ENCODE peak calls at places on chromosomes 5 and 9, in six cellular contexts. I is upper lobe of right lung; T is heart right ventricle; R is A549; L is naive thymus-derived CD4-positive, alpha-beta T cell; O is HL-60. Z is an unnamed sample.

GRCh38 chr9:108834959-108835696 is 20.7 kb downstream of the ACTL7B start:
- DNase-seq in I (no peak), T (no peak), R (no peak), L (no peak), O (no peak), Z (no peak)

GRCh38 chr5:134534726-134535110 is 9.2 kb downstream of the JADE2 start:
- DNase-seq in I (no peak), T (no peak), R (no peak), L (no peak), O (no peak), Z (no peak)

GRCh38 chr5:51396797-51397196 is 13.5 kb downstream of the ISL1 start:
- DNase-seq in I (no peak), T (no peak), R (no peak), L (no peak), O (no peak), Z (no peak)

GRCh38 chr9:112443200-112443599 is 43.4 kb upstream of the KIAA1958 start:
- DNase-seq in I (no peak), T (no peak), R (peak; percentile 23), L (no peak), O (peak; percentile 33), Z (no peak)

GRCh38 chr5:95838001-95838520 is 15.5 kb upstream of the GLRX start:
- DNase-seq in I (no peak), T (no peak), R (no peak), L (no peak), O (no peak), Z (peak; percentile 51)

GRCh38 chr5:169290895-169291294 is 10.0 kb downstream of the SLIT3 start:
- DNase-seq in I (no peak), T (no peak), R (peak; percentile 23), L (no peak), O (no peak), Z (no peak)

GRCh38 chr5:127652952-127653611 is 4.2 kb downstream of the CTXN3 start:
- DNase-seq in I (no peak), T (no peak), R (no peak), L (no peak), O (no peak), Z (no peak)

GRCh38 chr5:36878421-36879088 is 2.0 kb downstream of the NIPBL start:
- DNase-seq in I (no peak), T (no peak), R (no peak), L (no peak), O (no peak), Z (no peak)

GRCh38 chr9:82488702-82489578 is 500.4 kb downstream of the SPATA31D1 start:
- DNase-seq in I (no peak), T (no peak), R (no peak), L (no peak), O (no peak), Z (no peak)

GRCh38 chr9:131180454-131180853 is 55.1 kb downstream of the NUP214 start:
- DNase-seq in I (no peak), T (no peak), R (no peak), L (no peak), O (no peak), Z (no peak)

GRCh38 chr9:108861464-108861863 is 602 bp upstream of the ACTL7A start:
- DNase-seq in I (no peak), T (no peak), R (no peak), L (no peak), O (no peak), Z (no peak)

GRCh38 chr9:15249042-15249818 is 57.8 kb downstream of the TTC39B start:
- DNase-seq in I (no peak), T (no peak), R (no peak), L (no peak), O (no peak), Z (no peak)

GRCh38 chr5:159469496-159470370 is 139.4 kb upstream of the IL12B start:
- DNase-seq in I (no peak), T (no peak), R (peak; percentile 39), L (no peak), O (no peak), Z (no peak)

GRCh38 chr5:125559296-125559695 is 812.9 kb upstream of the ZNF608 start:
- DNase-seq in I (no peak), T (no peak), R (peak; percentile 69), L (no peak), O (no peak), Z (no peak)

GRCh38 chr9:114335745-114336144 is 6.1 kb downstream of the ORM2 start:
- DNase-seq in I (no peak), T (no peak), R (no peak), L (no peak), O (no peak), Z (no peak)

GRCh38 chr5:148094336-148094735 is 30.6 kb downstream of the SPINK5 start:
- DNase-seq in I (no peak), T (no peak), R (no peak), L (no peak), O (no peak), Z (no peak)

GRCh38 chr5:148091991-148092964 is 28.5 kb downstream of the SPINK5 start:
- DNase-seq in I (no peak), T (no peak), R (no peak), L (no peak), O (no peak), Z (no peak)

GRCh38 chr5:148090780-148091221 is 27.0 kb downstream of the SPINK5 start:
- DNase-seq in I (no peak), T (no peak), R (no peak), L (no peak), O (no peak), Z (no peak)

GRCh38 chr5:148085934-148086333 is 22.2 kb downstream of the SPINK5 start:
- DNase-seq in I (peak; percentile 66), T (no peak), R (no peak), L (no peak), O (no peak), Z (no peak)

GRCh38 chr5:148090200-148090599 is 26.4 kb downstream of the SPINK5 start:
- DNase-seq in I (no peak), T (no peak), R (no peak), L (no peak), O (no peak), Z (no peak)
- H3K27ac ChIP-seq in I (peak overlapping the region; percentile 47), T (no peak overlapping the region), R (no peak overlapping the region), L (no peak overlapping the region), O (no peak overlapping the region), Z (no peak overlapping the region)

DNA sequence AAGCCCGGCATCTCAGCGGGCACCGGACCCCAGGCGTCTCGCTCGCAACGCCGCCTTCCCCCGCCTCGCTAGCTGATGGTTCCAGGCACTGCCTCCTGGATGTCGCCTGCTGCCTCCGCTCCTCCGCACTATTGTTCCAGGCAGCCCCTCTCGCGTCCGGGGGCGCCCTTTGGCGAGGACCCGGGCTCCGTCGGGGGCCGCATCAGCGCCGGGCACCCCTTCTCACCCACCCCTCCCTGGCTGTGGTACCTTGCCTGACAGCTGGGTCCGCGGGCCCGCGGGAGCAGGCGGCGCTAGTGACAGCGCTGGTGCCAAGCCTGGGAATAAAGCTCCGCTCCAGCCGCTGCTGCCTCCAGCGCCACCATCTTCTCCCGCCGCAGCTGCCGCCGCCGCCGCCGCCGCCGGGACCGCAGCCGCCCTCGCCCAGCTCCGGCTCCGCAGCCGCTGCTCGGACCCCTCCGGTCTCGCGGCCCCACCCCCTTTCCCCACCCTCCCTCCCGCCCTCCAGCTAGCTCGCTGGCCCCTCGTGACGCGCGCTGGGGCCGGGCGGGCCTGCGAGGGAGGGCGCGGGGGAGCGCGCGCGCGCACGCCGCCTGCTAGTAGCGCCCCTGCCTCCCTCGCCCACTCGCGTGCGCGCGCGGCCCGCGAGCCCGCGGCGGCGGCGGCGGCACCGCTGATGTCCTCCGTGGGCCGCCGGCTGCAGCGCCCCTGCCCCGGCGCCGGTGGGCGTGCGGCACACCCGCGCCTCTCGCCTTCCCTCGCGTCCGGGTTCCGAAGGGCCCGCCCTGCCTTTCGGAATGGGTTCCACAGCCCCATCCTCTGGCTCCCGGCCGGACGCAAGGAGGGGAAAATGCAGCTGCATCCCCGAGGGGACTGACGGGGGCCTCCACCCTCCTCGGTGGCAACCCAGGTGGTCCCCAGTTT is at the start of gene APBA1:
- DNase-seq in I (peak; percentile 81), T (peak; percentile 75), R (peak; percentile 23), L (peak; percentile 30), O (no peak), Z (peak; percentile 62)
- H3K27ac ChIP-seq in I (peak within 1 kb of the TSS; percentile 49), T (peak within 1 kb of the TSS; percentile 79), R (peak within 1 kb of the TSS; percentile 53), L (no peak within 1 kb of the TSS), O (no peak within 1 kb of the TSS), Z (peak within 1 kb of the TSS; percentile 93)

GRCh38 chr9:95027914-95028854 is 289.3 kb downstream of the FANCC start:
- DNase-seq in I (no peak), T (no peak), R (peak; percentile 24), L (no peak), O (no peak), Z (no peak)

GRCh38 chr9:95025213-95026170 is 292.0 kb downstream of the FANCC start:
- DNase-seq in I (peak; percentile 73), T (peak; percentile 50), R (peak; percentile 93), L (no peak), O (no peak), Z (no peak)

GRCh38 chr9:95023217-95024003 is 294.1 kb downstream of the FANCC start:
- DNase-seq in I (peak; percentile 69), T (peak; percentile 41), R (peak; percentile 80), L (no peak), O (no peak), Z (no peak)

GRCh38 chr9:95021166-95021886 is 294.8 kb downstream of the AOPEP start:
- DNase-seq in I (no peak), T (no peak), R (no peak), L (no peak), O (no peak), Z (no peak)

DNA sequence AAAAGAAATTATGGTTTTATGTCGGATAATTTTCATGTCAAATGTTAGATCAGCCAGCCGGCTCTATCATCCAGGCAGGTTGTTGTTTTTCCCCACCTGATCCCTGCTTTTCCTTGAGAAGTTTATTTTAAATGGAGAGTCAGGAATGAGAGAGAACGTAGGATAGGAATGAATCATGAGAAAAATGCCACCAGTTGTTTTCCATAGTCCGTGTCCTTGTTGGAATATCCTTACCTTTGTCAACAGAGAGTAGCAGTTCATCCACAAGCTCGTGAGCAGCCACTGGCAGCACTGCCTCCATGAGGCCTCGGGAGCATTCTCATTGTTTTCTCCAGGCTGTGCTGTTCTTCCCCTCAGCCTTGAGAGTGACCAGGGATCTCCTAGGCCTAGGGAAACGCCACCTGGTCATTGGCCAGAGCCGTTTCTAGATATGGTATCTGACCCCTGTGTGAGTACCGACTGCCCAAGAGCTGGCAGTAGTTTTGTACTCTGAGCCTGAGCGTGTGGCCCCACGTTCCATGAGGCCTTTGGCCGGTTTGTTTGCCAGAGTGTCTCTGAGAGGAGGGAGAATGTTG is 293.3 kb downstream of the FANCC start:
- DNase-seq in I (no peak), T (peak; percentile 37), R (peak; percentile 72), L (no peak), O (no peak), Z (no peak)
- H3K27ac ChIP-seq in I (peak overlapping the region; percentile 70), T (peak overlapping the region; percentile 84), R (peak overlapping the region; percentile 99), L (no peak overlapping the region), O (no peak overlapping the region), Z (peak overlapping the region; percentile 82)

GRCh38 chr9:97591535-97591934 is 41.6 kb downstream of the TSTD2 start:
- DNase-seq in I (no peak), T (no peak), R (no peak), L (no peak), O (no peak), Z (no peak)

GRCh38 chr9:97598461-97599288 is 34.5 kb downstream of the TSTD2 start:
- DNase-seq in I (no peak), T (peak; percentile 45), R (peak; percentile 81), L (peak; percentile 54), O (peak; percentile 82), Z (peak; percentile 17)

GRCh38 chr9:97594414-97594921 is 38.7 kb downstream of the TSTD2 start:
- DNase-seq in I (no peak), T (peak; percentile 60), R (no peak), L (no peak), O (no peak), Z (no peak)

GRCh38 chr9:97596906-97597305 is 36.3 kb downstream of the TSTD2 start:
- DNase-seq in I (no peak), T (no peak), R (no peak), L (no peak), O (no peak), Z (no peak)

GRCh38 chr9:97593960-97594359 is 39.2 kb downstream of the TSTD2 start:
- DNase-seq in I (no peak), T (no peak), R (no peak), L (no peak), O (no peak), Z (no peak)
- H3K27ac ChIP-seq in I (no peak overlapping the region), T (peak overlapping the region; percentile 71), R (no peak overlapping the region), L (no peak overlapping the region), O (no peak overlapping the region), Z (no peak overlapping the region)